ENCODE peak calls at places on chromosomes 11 and 22, in six cellular contexts. L is lung, T is Panc1, E is AG04450, M is endothelial cell of umbilical vein, V is adipocyte. U is an unnamed sample.

GRCh38 chr11:11416502-11416901 is 63.5 kb upstream of the CSNK2A3 start:
- DNase-seq in L (no peak), T (no peak), E (no peak), M (no peak), V (peak; percentile 16), U (no peak)

GRCh38 chr11:71153005-71153395 is 99.4 kb downstream of the SHANK2 start:
- DNase-seq in L (no peak), T (no peak), E (no peak), M (no peak), V (peak; percentile 20), U (peak; percentile 88)

GRCh38 chr11:1304376-1304775 is 5.1 kb downstream of the TOLLIP start:
- DNase-seq in L (peak; percentile 27), T (no peak), E (no peak), M (peak; percentile 44), V (no peak), U (no peak)

GRCh38 chr11:103800406-103801114 is 235.9 kb upstream of the DDI1 start:
- DNase-seq in L (no peak), T (no peak), E (no peak), M (peak; percentile 47), V (no peak), U (no peak)

GRCh38 chr11:69380451-69380901 is 86.5 kb downstream of the MYEOV start:
- DNase-seq in L (no peak), T (no peak), E (no peak), M (no peak), V (no peak), U (no peak)

GRCh38 chr11:48354013-48354412 is 12.3 kb downstream of the OR4C5 start:
- DNase-seq in L (no peak), T (no peak), E (no peak), M (no peak), V (no peak), U (no peak)

GRCh38 chr22:34592341-34592740 is 473.6 kb upstream of the ISX start:
- DNase-seq in L (no peak), T (no peak), E (no peak), M (no peak), V (no peak), U (no peak)

GRCh38 chr11:108319541-108320145 is 96.8 kb downstream of the ATM start:
- DNase-seq in L (no peak), T (no peak), E (no peak), M (peak; percentile 15), V (peak; percentile 54), U (peak; percentile 5)

GRCh38 chr11:45470151-45471001 is 184.2 kb upstream of the SYT13 start:
- DNase-seq in L (no peak), T (no peak), E (no peak), M (no peak), V (peak; percentile 32), U (peak; percentile 71)

GRCh38 chr11:1501421-1502167 is 15.0 kb upstream of the MOB2 start:
- DNase-seq in L (no peak), T (no peak), E (no peak), M (no peak), V (no peak), U (no peak)

GRCh38 chr11:114307524-114308203 is 11.5 kb downstream of the NNMT start:
- DNase-seq in L (peak; percentile 76), T (no peak), E (no peak), M (peak; percentile 91), V (peak; percentile 91), U (peak; percentile 85)

GRCh38 chr11:134364261-134364660 is 32.5 kb downstream of the GLB1L2 start:
- DNase-seq in L (no peak), T (no peak), E (no peak), M (no peak), V (no peak), U (no peak)

GRCh38 chr22:19797631-19798319 is 37.2 kb downstream of the TBX1 start:
- DNase-seq in L (no peak), T (no peak), E (no peak), M (no peak), V (no peak), U (no peak)

GRCh38 chr11:16080688-16081388 is 275.5 kb downstream of the SOX6 start:
- DNase-seq in L (no peak), T (no peak), E (no peak), M (no peak), V (no peak), U (no peak)

GRCh38 chr11:12114487-12115033 is 4.2 kb downstream of the MICAL2 start:
- DNase-seq in L (no peak), T (no peak), E (peak; percentile 81), M (peak; percentile 52), V (no peak), U (no peak)

GRCh38 chr11:8206251-8207079 is 37.6 kb upstream of the RIC3 start:
- DNase-seq in L (no peak), T (no peak), E (no peak), M (peak; percentile 95), V (no peak), U (no peak)

GRCh38 chr11:21263026-21263425 is 593.6 kb downstream of the NELL1 start:
- DNase-seq in L (no peak), T (no peak), E (no peak), M (no peak), V (no peak), U (no peak)

GRCh38 chr11:105100206-105100605 is 39.4 kb downstream of the CARD18 start:
- DNase-seq in L (no peak), T (no peak), E (no peak), M (peak; percentile 51), V (no peak), U (no peak)

GRCh38 chr11:117189941-117190544 is 9.1 kb upstream of the TAGLN start:
- DNase-seq in L (no peak), T (no peak), E (no peak), M (no peak), V (no peak), U (no peak)

GRCh38 chr11:94326947-94327346 is 22.6 kb downstream of the IZUMO1R start:
- DNase-seq in L (no peak), T (no peak), E (no peak), M (no peak), V (no peak), U (no peak)

GRCh38 chr11:43969543-43969942 is 27.1 kb downstream of the C11orf96 start:
- DNase-seq in L (no peak), T (no peak), E (no peak), M (no peak), V (peak; percentile 20), U (no peak)

GRCh38 chr11:46710821-46711269 is 8.2 kb upstream of the F2 start:
- DNase-seq in L (no peak), T (peak; percentile 86), E (peak; percentile 85), M (no peak), V (peak; percentile 80), U (peak; percentile 86)

GRCh38 chr22:43967069-43967468 is 11.8 kb downstream of the SAMM50 start:
- DNase-seq in L (no peak), T (no peak), E (no peak), M (no peak), V (no peak), U (no peak)

GRCh38 chr11:109967121-109967520 is 126.1 kb upstream of the ZC3H12C start:
- DNase-seq in L (no peak), T (no peak), E (no peak), M (no peak), V (no peak), U (no peak)

GRCh38 chr22:46055176-46055850 is 78.4 kb upstream of the WNT7B start:
- DNase-seq in L (peak; percentile 40), T (no peak), E (no peak), M (peak; percentile 31), V (peak; percentile 34), U (peak; percentile 45)

GRCh38 chr22:37931893-37932389 is 21.5 kb downstream of the C22orf23 start:
- DNase-seq in L (peak; percentile 72), T (no peak), E (no peak), M (no peak), V (no peak), U (no peak)
- H3K9me3 ChIP-seq in L (no peaks in the 10 kb centered on the region), T (no peaks in the 10 kb centered on the region), E (no peaks in the 10 kb centered on the region), M (no peaks in the 10 kb centered on the region), V (no peaks in the 10 kb centered on the region), U (no peaks in the 10 kb centered on the region)

GRCh38 chr22:49179175-49179574 is 648.5 kb downstream of the BRD1 start:
- DNase-seq in L (no peak), T (no peak), E (no peak), M (no peak), V (no peak), U (no peak)

GRCh38 chr22:49177666-49178065 is 650.0 kb downstream of the BRD1 start:
- DNase-seq in L (no peak), T (no peak), E (no peak), M (no peak), V (no peak), U (no peak)

GRCh38 chr22:49176956-49177355 is 650.7 kb downstream of the BRD1 start:
- DNase-seq in L (no peak), T (no peak), E (no peak), M (no peak), V (no peak), U (no peak)

GRCh38 chr22:49179886-49180682 is 647.6 kb downstream of the BRD1 start:
- DNase-seq in L (no peak), T (no peak), E (no peak), M (no peak), V (no peak), U (peak; percentile 10)

GRCh38 chr22:49178246-49179005 is 649.2 kb downstream of the BRD1 start:
- DNase-seq in L (no peak), T (no peak), E (no peak), M (no peak), V (no peak), U (no peak)
- H3K9me3 ChIP-seq in L (peaks cover 12% of the 10 kb centered on the region), T (no peaks in the 10 kb centered on the region), E (peaks cover 72% of the 10 kb centered on the region), M (peaks cover 17% of the 10 kb centered on the region), V (peaks cover 7% of the 10 kb centered on the region), U (no peaks in the 10 kb centered on the region)

GRCh38 chr22:25123677-25124076 is 76.0 kb upstream of the CRYBB3 start:
- DNase-seq in L (no peak), T (no peak), E (no peak), M (no peak), V (no peak), U (no peak)

GRCh38 chr22:25120093-25120561 is 79.5 kb upstream of the CRYBB3 start:
- DNase-seq in L (no peak), T (no peak), E (no peak), M (peak; percentile 64), V (no peak), U (no peak)

GRCh38 chr22:25122136-25122764 is 77.4 kb upstream of the CRYBB3 start:
- DNase-seq in L (no peak), T (no peak), E (no peak), M (no peak), V (no peak), U (no peak)

GRCh38 chr22:25119609-25120008 is 80.0 kb upstream of the CRYBB3 start:
- DNase-seq in L (no peak), T (no peak), E (no peak), M (no peak), V (no peak), U (no peak)

DNA sequence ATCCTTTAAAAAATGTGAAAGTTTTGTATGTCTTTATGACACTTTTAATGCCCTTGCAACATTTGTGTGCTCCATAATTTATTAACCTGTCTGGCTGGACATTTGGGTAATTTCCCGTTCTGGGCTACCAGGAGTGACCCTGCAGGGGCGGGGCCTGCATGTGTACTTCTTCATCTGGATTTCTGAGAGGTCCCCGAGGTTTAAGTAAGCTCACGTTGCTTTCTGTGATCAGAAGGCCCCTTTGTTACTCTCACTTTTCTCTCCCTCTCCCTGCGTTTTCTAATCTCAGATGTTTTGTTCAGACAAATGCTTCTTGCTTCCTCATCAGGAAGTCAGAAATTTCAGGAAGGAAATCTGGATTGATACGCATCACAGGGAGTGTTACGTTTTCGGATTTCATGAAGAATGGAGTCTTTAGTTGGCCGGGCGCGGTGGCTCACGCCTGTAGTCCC is 78.9 kb upstream of the CRYBB3 start:
- DNase-seq in L (peak; percentile 48), T (no peak), E (no peak), M (peak; percentile 95), V (no peak), U (no peak)
- H3K9me3 ChIP-seq in L (peaks cover 4% of the 10 kb centered on the region), T (no peaks in the 10 kb centered on the region), E (no peaks in the 10 kb centered on the region), M (no peaks in the 10 kb centered on the region), V (peaks cover 4% of the 10 kb centered on the region), U (no peaks in the 10 kb centered on the region)

GRCh38 chr22:49725516-49725915 is 102.2 kb downstream of the BRD1 start:
- DNase-seq in L (no peak), T (no peak), E (no peak), M (no peak), V (no peak), U (no peak)
- H3K9me3 ChIP-seq in L (peaks cover 7% of the 10 kb centered on the region), T (no peaks in the 10 kb centered on the region), E (no peaks in the 10 kb centered on the region), M (no peaks in the 10 kb centered on the region), V (no peaks in the 10 kb centered on the region), U (no peaks in the 10 kb centered on the region)